ENCODE peak calls at places on chromosomes 2 and 18, in four cellular contexts. D is heart left ventricle, B is Peyer's patch, X is sigmoid colon. Y is an unnamed sample.

GRCh38 chr18:64886995-64887394 is 738.1 kb upstream of the LINC00305 start:
- DNase-seq in D (no peak), B (no peak), X (no peak), Y (no peak)

GRCh38 chr2:222756951-222757645 is 85.6 kb downstream of the MOGAT1 start:
- DNase-seq in D (no peak), B (no peak), X (no peak), Y (no peak)

GRCh38 chr2:219453691-219454131 is 19.1 kb downstream of the SPEG start:
- DNase-seq in D (peak), B (no peak), X (peak), Y (peak)

GRCh38 chr2:207768168-207768890 is 1.4 kb downstream of the FZD5 start:
- DNase-seq in D (peak), B (peak), X (peak), Y (peak)

GRCh38 chr2:28168376-28168775 is 224.3 kb upstream of the FOSL2 start:
- DNase-seq in D (no peak), B (no peak), X (no peak), Y (no peak)

GRCh38 chr2:10222-10875 is 36.0 kb downstream of the FAM110C start:
- DNase-seq in D (no peak), B (no peak), X (no peak), Y (no peak)

GRCh38 chr18:1995041-1995612 is 576.2 kb downstream of the METTL4 start:
- DNase-seq in D (no peak), B (no peak), X (no peak), Y (no peak)

GRCh38 chr18:24063121-24063731 is 48.7 kb downstream of the TTC39C start:
- DNase-seq in D (no peak), B (no peak), X (no peak), Y (no peak)

GRCh38 chr2:182587831-182588230 is 128.2 kb upstream of the DNAJC10 start:
- DNase-seq in D (no peak), B (no peak), X (no peak), Y (no peak)

GRCh38 chr2:46308081-46308480 is 10.9 kb downstream of the EPAS1 start:
- DNase-seq in D (no peak), B (no peak), X (no peak), Y (no peak)

GRCh38 chr18:24080861-24081260 is 58.0 kb upstream of the CABYR start:
- DNase-seq in D (no peak), B (no peak), X (no peak), Y (no peak)

GRCh38 chr18:66560092-66560491 is 43.8 kb downstream of the CDH19 start:
- DNase-seq in D (no peak), B (no peak), X (no peak), Y (peak)

GRCh38 chr2:169323841-169324240 is 38.5 kb downstream of the LRP2 start:
- DNase-seq in D (no peak), B (no peak), X (no peak), Y (no peak)

GRCh38 chr2:161798027-161798426 is 173.8 kb downstream of the SLC4A10 start:
- DNase-seq in D (no peak), B (no peak), X (no peak), Y (no peak)

GRCh38 chr18:45359275-45360009 is 255.8 kb upstream of the SLC14A2 start:
- DNase-seq in D (no peak), B (peak), X (no peak), Y (no peak)

GRCh38 chr2:15367715-15368114 is 193.4 kb downstream of the NBAS start:
- DNase-seq in D (no peak), B (no peak), X (no peak), Y (no peak)

GRCh38 chr2:18096836-18097405 is 218.5 kb downstream of the KCNS3 start:
- DNase-seq in D (no peak), B (no peak), X (no peak), Y (no peak)

GRCh38 chr18:75799449-75800330 is 372.2 kb upstream of the SMIM21 start:
- DNase-seq in D (no peak), B (no peak), X (no peak), Y (peak)

GRCh38 chr2:107737764-107738163 is 88.9 kb upstream of the RGPD4 start:
- DNase-seq in D (no peak), B (no peak), X (no peak), Y (no peak)

GRCh38 chr18:59715966-59716369 is 18.7 kb upstream of the CCBE1 start:
- DNase-seq in D (no peak), B (no peak), X (no peak), Y (no peak)

GRCh38 chr2:136281281-136282117 is 163.6 kb upstream of the CXCR4 start:
- DNase-seq in D (no peak), B (no peak), X (no peak), Y (no peak)

GRCh38 chr2:28393115-28393836 is 618 bp downstream of the FOSL2 start:
- DNase-seq in D (peak), B (peak), X (peak), Y (peak)

GRCh38 chr2:45024600-45025291 is 15.5 kb upstream of the SIX2 start:
- DNase-seq in D (no peak), B (no peak), X (no peak), Y (peak)

GRCh38 chr2:188765522-188765921 is 208.7 kb upstream of the COL3A1 start:
- DNase-seq in D (no peak), B (no peak), X (no peak), Y (peak)

GRCh38 chr2:163465440-163465839 is 270.4 kb downstream of the FIGN start:
- DNase-seq in D (no peak), B (no peak), X (no peak), Y (no peak)

GRCh38 chr18:34783485-34783884 is 73.4 kb downstream of the DTNA start:
- DNase-seq in D (no peak), B (no peak), X (no peak), Y (no peak)

GRCh38 chr2:195411219-195411687 is 245.8 kb upstream of the SLC39A10 start:
- DNase-seq in D (no peak), B (no peak), X (no peak), Y (no peak)

GRCh38 chr2:150889141-150889540 is 372.5 kb downstream of the RBM43 start:
- DNase-seq in D (no peak), B (no peak), X (no peak), Y (no peak)

GRCh38 chr2:24238158-24238557 is 63.3 kb downstream of the FAM228A start:
- DNase-seq in D (no peak), B (no peak), X (no peak), Y (no peak)

GRCh38 chr2:128595763-128596452 is 277.2 kb upstream of the HS6ST1 start:
- DNase-seq in D (no peak), B (peak), X (peak), Y (no peak)

GRCh38 chr2:174339971-174340399 is 5.2 kb downstream of the SP9 start:
- DNase-seq in D (no peak), B (no peak), X (no peak), Y (no peak)

GRCh38 chr2:52222128-52222527 is 1190.2 kb upstream of the NRXN1 start:
- DNase-seq in D (no peak), B (no peak), X (no peak), Y (no peak)

GRCh38 chr2:33441235-33441810 is 35.1 kb upstream of the RASGRP3 start:
- DNase-seq in D (peak), B (no peak), X (peak), Y (peak)

DNA sequence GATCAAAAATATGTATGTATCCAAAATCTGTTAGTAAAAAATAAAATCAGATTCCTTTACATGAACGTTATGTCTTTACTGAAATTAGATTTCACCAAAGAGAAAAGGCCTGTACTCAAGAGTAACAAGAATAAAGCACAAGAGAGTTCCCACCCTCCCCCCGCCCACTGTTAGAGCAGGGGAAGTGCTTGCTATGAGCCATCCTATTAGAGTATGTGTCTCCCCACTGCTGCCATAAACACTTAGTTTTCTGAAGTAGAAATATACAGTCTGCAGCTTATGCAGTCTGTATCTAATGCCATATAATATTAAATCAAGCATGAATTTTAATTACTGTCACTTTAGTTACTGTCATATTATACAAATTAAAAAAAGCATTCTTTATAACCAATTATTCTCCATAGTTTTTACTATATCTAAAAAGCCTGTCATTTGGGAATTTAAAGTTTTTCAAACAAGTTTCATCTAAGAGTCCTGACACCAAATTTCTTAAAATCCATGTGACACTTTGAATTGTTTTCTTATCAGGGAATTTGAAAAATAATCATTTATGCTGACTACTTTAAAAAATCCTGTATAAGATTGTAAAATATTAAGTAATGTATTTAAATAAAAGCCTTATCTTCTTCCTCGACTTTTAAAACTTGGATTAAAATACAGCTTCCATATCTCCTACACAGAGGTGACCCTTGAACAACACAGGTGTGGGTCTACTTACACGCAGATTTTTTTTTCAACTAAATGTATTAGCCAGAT is 51.8 kb upstream of the GPR75 start:
- DNase-seq in D (no peak), B (no peak), X (no peak), Y (no peak)
- H3K27ac ChIP-seq in D (no peak), B (no peak), X (no peak), Y (no peak)

GRCh38 chr2:209499071-209499470 is 75.2 kb downstream of the MAP2 start:
- DNase-seq in D (no peak), B (no peak), X (no peak), Y (no peak)

GRCh38 chr2:209501579-209501978 is 77.7 kb downstream of the MAP2 start:
- DNase-seq in D (no peak), B (no peak), X (no peak), Y (no peak)

GRCh38 chr2:209496586-209496982 is 72.7 kb downstream of the MAP2 start:
- DNase-seq in D (no peak), B (no peak), X (no peak), Y (no peak)

GRCh38 chr2:209498574-209498973 is 74.7 kb downstream of the MAP2 start:
- DNase-seq in D (no peak), B (no peak), X (no peak), Y (no peak)

GRCh38 chr2:209495855-209496585 is 72.2 kb downstream of the MAP2 start:
- DNase-seq in D (peak), B (no peak), X (no peak), Y (peak)
- TF ChIP-seq POLR2A in D (no peak), B (no peak), X (no peak), Y (no peak)

DNA sequence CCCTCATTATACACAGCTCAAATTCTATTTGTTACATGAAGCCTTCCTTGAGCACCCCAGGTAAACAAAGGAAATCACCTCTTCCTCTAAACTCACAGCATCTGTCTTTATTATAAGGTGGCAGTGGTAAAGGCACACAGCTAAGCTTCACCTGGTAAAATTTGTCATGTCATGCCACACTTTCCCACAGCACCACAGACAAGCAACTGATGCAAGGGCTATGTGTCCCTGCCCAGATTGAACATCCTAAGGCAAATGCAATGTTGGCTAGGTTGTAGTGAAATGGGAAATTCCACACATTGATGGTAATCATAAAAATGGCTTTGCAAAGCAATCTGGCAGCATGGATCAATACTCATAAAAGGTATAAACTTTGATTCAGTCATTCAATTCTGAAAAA is 18.9 kb downstream of the LDAH start:
- DNase-seq in D (no peak), B (no peak), X (no peak), Y (no peak)
- H3K27ac ChIP-seq in D (no peak), B (no peak), X (no peak), Y (no peak)

GRCh38 chr2:233267516-233268245 is 16.2 kb downstream of the ATG16L1 start:
- DNase-seq in D (no peak), B (peak), X (no peak), Y (no peak)
- TF ChIP-seq POLR2A in D (no peak), B (no peak), X (no peak), Y (no peak)

GRCh38 chr2:10770956-10771750 is 41.4 kb downstream of the PDIA6 start:
- DNase-seq in D (no peak), B (no peak), X (peak), Y (no peak)
- H3K27ac ChIP-seq in D (no peak), B (no peak), X (no peak), Y (no peak)

GRCh38 chr2:97663962-97664635 is at the start of gene ACTR1B:
- DNase-seq in D (peak), B (peak), X (peak), Y (peak)
- TF ChIP-seq POLR2A in D (no peak), B (peak), X (peak), Y (peak)

DNA sequence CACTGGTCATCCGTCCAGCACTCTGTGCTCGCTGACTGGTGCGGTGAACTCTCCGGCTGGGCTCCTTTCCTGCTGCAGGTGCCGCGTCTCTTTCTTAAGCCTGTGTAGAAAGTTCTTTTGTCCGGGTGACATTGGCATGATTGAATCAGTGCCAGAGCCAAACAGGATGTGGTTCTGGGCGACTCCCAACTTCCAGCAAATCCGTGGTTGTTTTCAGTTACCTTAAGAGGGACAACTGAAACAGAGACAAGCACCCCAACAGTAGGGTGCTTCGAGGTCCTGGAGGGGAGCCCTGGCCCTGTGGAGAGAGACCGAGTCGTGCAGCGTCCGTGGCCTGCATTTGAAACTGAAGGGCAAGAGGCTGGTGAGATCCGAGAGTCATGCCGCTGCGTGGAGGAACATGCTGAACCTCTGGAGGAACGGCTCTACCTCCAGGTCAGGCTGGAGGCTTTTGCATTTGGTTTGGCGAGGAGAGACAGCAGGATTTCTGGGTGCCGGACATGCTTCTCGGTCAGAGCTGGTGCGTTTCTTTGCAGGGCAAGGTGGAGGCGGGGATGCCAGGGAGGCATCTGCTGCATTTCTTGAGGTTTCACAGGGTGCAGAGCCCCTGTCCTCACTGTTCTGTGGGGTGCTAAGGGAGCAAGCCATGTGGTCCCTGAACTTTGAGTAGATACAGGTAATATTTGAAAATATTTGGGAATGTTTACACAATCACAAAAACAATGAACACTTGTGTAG is 26.8 kb downstream of the SH3BP4 start:
- DNase-seq in D (no peak), B (no peak), X (no peak), Y (no peak)
- H3K27ac ChIP-seq in D (peak), B (peak), X (no peak), Y (no peak)